ENCODE peak calls at places on chromosomes 16 and 17, in five cellular contexts. One of them, this sample, is unnamed.

GRCh38 chr16:969508-970378 is 1.0 kb downstream of the LMF1 start:
- DNase-seq in BJ: no peak
- DNase-seq in choroid plexus epithelial cell: peak; percentile 25
- DNase-seq in fibroblast of lung: peak; percentile 14
- DNase-seq in HL-60: no peak
- DNase-seq in this sample: peak; percentile 26

GRCh38 chr17:51351890-51352289 is 91.5 kb downstream of the UTP18 start:
- DNase-seq in choroid plexus epithelial cell: peak; percentile 15
- DNase-seq in HL-60: no peak
- DNase-seq in fibroblast of lung: peak; percentile 23
- DNase-seq in BJ: no peak
- DNase-seq in this sample: peak; percentile 51

GRCh38 chr16:46569231-46569735 is 51.9 kb downstream of the SHCBP1 start:
- DNase-seq in fibroblast of lung: no peak
- DNase-seq in HL-60: no peak
- DNase-seq in choroid plexus epithelial cell: no peak
- DNase-seq in BJ: no peak
- DNase-seq in this sample: no peak

GRCh38 chr16:85716680-85717038 is 27.9 kb upstream of the GINS2 start:
- DNase-seq in BJ: no peak
- DNase-seq in fibroblast of lung: no peak
- DNase-seq in choroid plexus epithelial cell: no peak
- DNase-seq in HL-60: no peak
- DNase-seq in this sample: no peak

GRCh38 chr17:48619821-48620496 is 4.9 kb upstream of the HOXB8 start:
- DNase-seq in fibroblast of lung: no peak
- DNase-seq in BJ: no peak
- DNase-seq in HL-60: no peak
- DNase-seq in choroid plexus epithelial cell: no peak
- DNase-seq in this sample: no peak

GRCh38 chr16:18805257-18805773 is 4.0 kb upstream of the ARL6IP1 start:
- DNase-seq in HL-60: no peak
- DNase-seq in choroid plexus epithelial cell: no peak
- DNase-seq in BJ: no peak
- DNase-seq in fibroblast of lung: no peak
- DNase-seq in this sample: no peak

GRCh38 chr17:4807534-4808377 is 804 bp downstream of the PLD2 start:
- DNase-seq in fibroblast of lung: no peak
- DNase-seq in HL-60: no peak
- DNase-seq in BJ: no peak
- DNase-seq in choroid plexus epithelial cell: no peak
- DNase-seq in this sample: no peak

GRCh38 chr16:66427036-66427446 is at the start of gene BEAN1:
- DNase-seq in choroid plexus epithelial cell: peak; percentile 21
- DNase-seq in BJ: no peak
- DNase-seq in HL-60: no peak
- DNase-seq in fibroblast of lung: no peak
- DNase-seq in this sample: no peak

GRCh38 chr17:74354123-74354522 is 7.5 kb downstream of the BTBD17 start:
- DNase-seq in fibroblast of lung: no peak
- DNase-seq in BJ: no peak
- DNase-seq in HL-60: peak; percentile 64
- DNase-seq in choroid plexus epithelial cell: no peak
- DNase-seq in this sample: no peak

GRCh38 chr16:4273858-4274291 is 1.1 kb upstream of the TFAP4 start:
- DNase-seq in BJ: no peak
- DNase-seq in fibroblast of lung: peak; percentile 47
- DNase-seq in choroid plexus epithelial cell: peak; percentile 31
- DNase-seq in HL-60: peak; percentile 76
- DNase-seq in this sample: peak; percentile 75

GRCh38 chr16:23433261-23433920 is 19.6 kb downstream of the COG7 start:
- DNase-seq in HL-60: no peak
- DNase-seq in BJ: no peak
- DNase-seq in fibroblast of lung: no peak
- DNase-seq in choroid plexus epithelial cell: no peak
- DNase-seq in this sample: no peak

GRCh38 chr16:3266873-3267537 is 10.6 kb upstream of the MEFV start:
- DNase-seq in fibroblast of lung: peak; percentile 24
- DNase-seq in choroid plexus epithelial cell: peak; percentile 53
- DNase-seq in BJ: peak; percentile 51
- DNase-seq in HL-60: no peak
- DNase-seq in this sample: peak; percentile 67

GRCh38 chr16:3268294-3268693 is 11.9 kb upstream of the MEFV start:
- DNase-seq in HL-60: no peak
- DNase-seq in BJ: no peak
- DNase-seq in choroid plexus epithelial cell: no peak
- DNase-seq in fibroblast of lung: no peak
- DNase-seq in this sample: no peak

GRCh38 chr16:3262517-3262916 is 6.1 kb upstream of the MEFV start:
- DNase-seq in BJ: no peak
- DNase-seq in fibroblast of lung: no peak
- DNase-seq in HL-60: no peak
- DNase-seq in choroid plexus epithelial cell: no peak
- DNase-seq in this sample: no peak

GRCh38 chr16:3259829-3260228 is 3.4 kb upstream of the MEFV start:
- DNase-seq in BJ: no peak
- DNase-seq in fibroblast of lung: no peak
- DNase-seq in choroid plexus epithelial cell: no peak
- DNase-seq in HL-60: no peak
- DNase-seq in this sample: no peak

DNA sequence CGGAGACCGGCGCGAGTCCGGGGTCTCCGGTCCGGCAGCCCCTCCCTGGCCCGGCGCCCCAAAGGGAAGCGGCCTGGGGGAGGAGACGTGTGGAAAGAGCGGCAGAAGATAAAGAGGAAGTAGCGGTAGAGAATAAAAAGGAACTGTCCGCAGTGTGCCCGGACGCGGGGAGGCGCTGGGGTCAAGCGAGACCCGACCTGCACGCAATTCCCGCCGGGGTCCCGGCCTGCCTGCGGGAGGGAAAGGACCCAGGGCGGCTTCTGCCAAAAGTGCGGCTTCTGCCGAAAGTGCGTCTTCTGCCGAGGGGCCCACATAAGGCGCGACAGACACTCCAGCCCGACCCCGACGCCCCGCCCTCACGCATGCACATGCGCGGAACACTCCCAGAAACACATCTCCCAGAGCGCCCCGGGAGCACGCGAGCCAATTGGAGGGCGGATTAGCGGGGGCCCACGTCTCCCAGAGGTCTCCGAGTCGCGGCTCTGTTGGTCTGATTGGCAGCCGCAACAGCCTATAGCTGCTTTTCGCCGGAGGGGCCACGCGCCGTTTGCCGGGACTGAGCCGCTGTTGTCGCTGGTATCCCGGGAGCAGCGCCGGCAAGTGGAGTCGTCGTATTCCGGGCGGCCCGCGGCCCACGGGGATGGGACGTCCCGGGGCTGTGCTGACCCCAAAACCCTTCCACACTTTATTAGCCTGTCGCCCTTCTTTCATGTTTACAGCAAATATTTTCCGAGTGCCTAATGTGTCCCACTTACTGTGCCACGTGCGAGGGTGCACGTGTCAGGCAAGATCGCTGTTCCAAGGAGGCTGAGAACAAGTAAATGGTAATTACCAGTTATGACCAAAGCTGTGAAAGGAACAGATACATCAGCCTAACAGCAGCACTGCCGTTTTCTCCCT is 8.0 kb upstream of the MEFV start:
- DNase-seq in choroid plexus epithelial cell: peak; percentile 98
- DNase-seq in HL-60: peak; percentile 92
- DNase-seq in BJ: peak; percentile 86
- DNase-seq in fibroblast of lung: peak; percentile 98
- DNase-seq in this sample: peak; percentile 98
- TF ChIP-seq CTCF in choroid plexus epithelial cell: peak; percentile 39
- TF ChIP-seq CTCF in HL-60: peak; percentile 0
- TF ChIP-seq CTCF in BJ: peak; percentile 36
- TF ChIP-seq CTCF in fibroblast of lung: peak; percentile 17
- TF ChIP-seq CTCF in this sample: peak; percentile 11

DNA sequence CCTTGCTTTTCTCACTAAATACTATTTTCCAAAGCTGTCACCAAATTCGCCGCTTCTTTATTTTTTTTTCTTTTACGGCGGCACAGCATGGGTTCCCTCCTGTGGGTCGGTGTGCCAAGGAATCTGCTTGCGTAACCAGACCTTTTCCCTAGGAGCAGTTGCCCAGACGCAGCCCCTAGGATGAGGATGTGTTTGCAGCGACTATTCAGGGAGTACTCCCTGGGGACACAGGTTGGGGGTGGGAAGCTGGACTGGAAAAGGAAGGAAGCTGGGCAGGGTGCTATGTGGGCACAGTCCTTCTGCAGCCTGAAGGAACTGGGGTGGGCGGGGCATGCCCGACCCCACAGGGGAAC is 49.0 kb upstream of the ZCCHC14 start:
- DNase-seq in fibroblast of lung: no peak
- DNase-seq in HL-60: no peak
- DNase-seq in choroid plexus epithelial cell: peak; percentile 18
- DNase-seq in BJ: no peak
- DNase-seq in this sample: peak; percentile 45
- H3K4me3 ChIP-seq in fibroblast of lung: no peak overlapping the region
- H3K4me3 ChIP-seq in HL-60: no peak overlapping the region
- H3K4me3 ChIP-seq in choroid plexus epithelial cell: peak overlapping the region; percentile 42
- H3K4me3 ChIP-seq in BJ: no peak overlapping the region
- H3K4me3 ChIP-seq in this sample: peak overlapping the region; percentile 31

DNA sequence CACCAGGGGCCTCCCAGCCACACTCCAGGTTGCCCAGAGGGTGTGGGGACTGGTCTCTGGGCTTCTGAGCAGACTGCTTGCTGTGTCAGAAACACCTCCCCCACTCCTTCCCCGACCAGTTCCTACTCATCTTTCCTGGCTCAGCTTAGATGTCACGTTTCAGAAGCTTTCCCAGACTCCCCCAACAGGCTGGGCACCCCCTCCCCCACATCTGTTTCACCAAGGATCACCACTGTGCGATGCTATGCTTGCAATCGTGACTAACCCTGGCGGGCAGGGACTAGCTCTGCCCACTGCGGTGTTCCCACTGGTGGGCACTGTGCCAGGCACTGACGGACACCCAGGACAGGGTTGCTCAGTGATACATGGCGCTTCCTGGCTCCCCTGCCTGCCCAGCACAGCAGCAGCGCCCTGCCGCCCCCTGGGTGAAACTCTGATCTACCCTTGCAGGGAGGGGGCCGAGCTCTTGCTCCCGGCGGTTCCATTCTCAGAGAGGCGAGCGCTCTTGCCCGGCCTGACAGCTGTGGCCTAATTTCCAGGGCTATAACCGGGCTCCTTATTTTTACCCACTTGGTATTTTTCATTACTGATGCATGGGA is 29.4 kb upstream of the MTSS2 start:
- DNase-seq in choroid plexus epithelial cell: peak; percentile 88
- DNase-seq in fibroblast of lung: peak; percentile 99
- DNase-seq in BJ: peak; percentile 98
- DNase-seq in HL-60: no peak
- DNase-seq in this sample: peak; percentile 95
- TF ChIP-seq CTCF in choroid plexus epithelial cell: peak; percentile 13
- TF ChIP-seq CTCF in fibroblast of lung: no peak
- TF ChIP-seq CTCF in BJ: peak; percentile 26
- TF ChIP-seq CTCF in HL-60: no peak
- TF ChIP-seq CTCF in this sample: peak; percentile 7

DNA sequence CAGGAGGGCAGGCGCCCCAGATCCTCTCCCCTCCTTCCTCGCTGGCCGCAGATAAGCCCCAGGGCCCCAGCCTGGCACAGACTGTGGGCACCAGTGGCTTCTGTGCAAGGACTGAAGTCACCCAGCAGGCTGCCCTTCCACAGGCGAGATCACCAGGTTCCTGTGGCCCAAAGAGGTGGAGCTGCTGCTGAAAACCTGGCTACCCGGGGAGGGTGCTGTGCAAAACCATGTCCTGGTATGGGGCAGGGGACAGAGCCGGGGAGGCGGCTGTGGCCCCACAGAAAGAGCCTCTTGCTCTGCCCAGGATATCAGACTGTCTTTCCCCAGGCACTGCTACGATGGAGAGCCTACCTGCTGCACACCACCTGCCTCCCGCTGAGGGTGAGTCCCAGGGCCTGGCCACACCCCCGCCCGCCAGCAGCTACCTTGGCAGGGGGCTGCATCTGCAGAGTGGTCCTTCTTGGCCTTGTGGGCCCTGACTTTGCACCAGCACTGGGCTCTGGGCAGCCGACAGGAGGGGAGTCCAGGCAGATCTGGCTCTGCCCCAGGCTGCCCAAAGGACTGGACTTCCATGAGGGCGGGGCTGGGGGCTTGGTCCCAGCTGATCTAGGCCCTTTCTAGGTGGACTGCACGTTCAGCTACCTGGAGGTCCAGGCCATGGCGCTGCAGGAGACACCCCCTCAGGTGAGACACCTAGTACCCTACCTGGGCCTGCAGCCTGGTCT is 615 bp downstream of the CARMIL2 start:
- DNase-seq in fibroblast of lung: no peak
- DNase-seq in HL-60: no peak
- DNase-seq in BJ: no peak
- DNase-seq in choroid plexus epithelial cell: no peak
- DNase-seq in this sample: no peak
- H3K4me3 ChIP-seq in fibroblast of lung: no peak overlapping the region
- H3K4me3 ChIP-seq in HL-60: peak overlapping the region; percentile 32
- H3K4me3 ChIP-seq in BJ: no peak overlapping the region
- H3K4me3 ChIP-seq in choroid plexus epithelial cell: no peak overlapping the region
- H3K4me3 ChIP-seq in this sample: no peak overlapping the region

GRCh38 chr17:2372681-2373080 is 28.2 kb downstream of the MNT start:
- DNase-seq in BJ: no peak
- DNase-seq in fibroblast of lung: no peak
- DNase-seq in choroid plexus epithelial cell: no peak
- DNase-seq in HL-60: no peak
- DNase-seq in this sample: no peak
- TF ChIP-seq CTCF in BJ: no peak
- TF ChIP-seq CTCF in fibroblast of lung: no peak
- TF ChIP-seq CTCF in choroid plexus epithelial cell: no peak
- TF ChIP-seq CTCF in HL-60: no peak
- TF ChIP-seq CTCF in this sample: no peak

GRCh38 chr17:27199948-27200347 is 94.0 kb upstream of the WSB1 start:
- DNase-seq in HL-60: no peak
- DNase-seq in choroid plexus epithelial cell: no peak
- DNase-seq in fibroblast of lung: peak; percentile 18
- DNase-seq in BJ: no peak
- DNase-seq in this sample: peak; percentile 23
- H3K4me3 ChIP-seq in HL-60: no peak overlapping the region
- H3K4me3 ChIP-seq in choroid plexus epithelial cell: no peak overlapping the region
- H3K4me3 ChIP-seq in fibroblast of lung: no peak overlapping the region
- H3K4me3 ChIP-seq in BJ: no peak overlapping the region
- H3K4me3 ChIP-seq in this sample: no peak overlapping the region

GRCh38 chr16:75083826-75084225 is 32.8 kb downstream of the LDHD start:
- DNase-seq in HL-60: no peak
- DNase-seq in fibroblast of lung: no peak
- DNase-seq in BJ: no peak
- DNase-seq in choroid plexus epithelial cell: no peak
- DNase-seq in this sample: no peak
- TF ChIP-seq CTCF in HL-60: no peak
- TF ChIP-seq CTCF in fibroblast of lung: no peak
- TF ChIP-seq CTCF in BJ: no peak
- TF ChIP-seq CTCF in choroid plexus epithelial cell: no peak
- TF ChIP-seq CTCF in this sample: no peak

DNA sequence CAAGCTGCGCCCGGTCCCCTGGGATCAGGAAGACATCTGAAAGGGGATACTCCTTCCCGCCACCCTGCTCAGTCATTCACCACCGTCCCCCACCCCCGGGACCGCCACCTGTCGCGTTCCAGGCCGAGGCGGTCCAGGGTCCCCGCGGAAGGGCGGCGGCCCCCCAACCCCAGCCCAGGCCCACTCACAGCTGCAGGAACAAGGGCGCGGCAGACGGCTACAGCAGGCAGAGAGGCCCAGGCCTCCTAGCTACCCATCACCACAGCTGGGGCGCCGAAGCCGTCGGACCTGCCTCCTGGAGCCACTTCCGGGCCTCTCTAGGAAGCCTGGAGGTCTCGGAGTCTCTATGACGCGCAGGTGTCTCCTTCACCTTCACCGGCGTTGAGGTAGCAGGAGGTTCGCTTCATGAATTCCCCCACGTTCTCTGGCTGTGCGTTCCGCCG is at the start of gene SDR42E1:
- DNase-seq in HL-60: no peak
- DNase-seq in choroid plexus epithelial cell: peak; percentile 10
- DNase-seq in BJ: no peak
- DNase-seq in fibroblast of lung: peak; percentile 27
- DNase-seq in this sample: no peak
- H3K4me3 ChIP-seq in HL-60: no peak within 1 kb of the TSS
- H3K4me3 ChIP-seq in choroid plexus epithelial cell: peak within 1 kb of the TSS; percentile 51
- H3K4me3 ChIP-seq in BJ: peak within 1 kb of the TSS; percentile 19
- H3K4me3 ChIP-seq in fibroblast of lung: peak within 1 kb of the TSS; percentile 17
- H3K4me3 ChIP-seq in this sample: no peak within 1 kb of the TSS